ENCODE peak calls at places on chromosomes 5 and 9, in six cellular contexts. F is foreskin fibroblast, Q is BE2C, X is progenitor cell of endocrine pancreas, C is astrocyte of the spinal cord, S is lower leg skin. L is an unnamed sample.

GRCh38 chr5:96669919-96670318 is 7.7 kb downstream of the CAST start:
- DNase-seq in X (no peak), S (no peak), C (no peak), F (no peak), Q (no peak), L (no peak)

GRCh38 chr5:135944967-135945560 is 9.7 kb downstream of the LECT2 start:
- DNase-seq in X (peak), C (peak), S (peak), F (peak), Q (peak), L (peak)

GRCh38 chr9:134503301-134504105 is 138.1 kb upstream of the COL5A1 start:
- DNase-seq in F (no peak), S (no peak), Q (no peak), X (no peak), C (no peak), L (no peak)

GRCh38 chr9:89455356-89455824 is 42.5 kb downstream of the SEMA4D start:
- DNase-seq in X (no peak), Q (no peak), C (no peak), F (no peak), S (no peak), L (no peak)

GRCh38 chr5:82364497-82364896 is 86.3 kb upstream of the RPS23 start:
- DNase-seq in Q (peak), X (no peak), S (no peak), C (peak), F (peak), L (no peak)

GRCh38 chr5:81425569-81425968 is 31.6 kb upstream of the ACOT12 start:
- DNase-seq in F (no peak), Q (no peak), S (no peak), C (peak), X (no peak), L (no peak)

GRCh38 chr9:127199001-127199791 is 65.4 kb upstream of the GARNL3 start:
- DNase-seq in X (peak), F (peak), C (peak), Q (peak), S (peak), L (peak)

GRCh38 chr5:32462618-32463017 is 18.1 kb upstream of the ZFR start:
- DNase-seq in X (no peak), Q (no peak), F (peak), C (peak), S (no peak), L (no peak)

GRCh38 chr5:54743997-54744788 is 226.6 kb downstream of the SNX18 start:
- DNase-seq in S (peak), X (no peak), F (peak), Q (no peak), C (peak), L (no peak)

GRCh38 chr9:114624656-114625055 is 13.6 kb downstream of the TMEM268 start:
- DNase-seq in X (no peak), Q (no peak), F (no peak), S (no peak), C (no peak), L (no peak)

GRCh38 chr9:23431459-23431858 is 394.6 kb downstream of the ELAVL2 start:
- DNase-seq in X (no peak), F (no peak), C (no peak), Q (no peak), S (no peak), L (no peak)

GRCh38 chr5:144308211-144308610 is 137.5 kb downstream of the KCTD16 start:
- DNase-seq in C (no peak), S (no peak), Q (no peak), X (no peak), F (no peak), L (no peak)

GRCh38 chr5:149392718-149393117 is 13.6 kb upstream of the IL17B start:
- DNase-seq in F (no peak), X (no peak), C (peak), Q (no peak), S (no peak), L (no peak)

GRCh38 chr5:73985145-73985544 is 359.1 kb downstream of the ARHGEF28 start:
- DNase-seq in F (no peak), C (peak), Q (peak), X (no peak), S (no peak), L (no peak)

GRCh38 chr5:91562922-91563321 is 179.8 kb upstream of the ARRDC3 start:
- DNase-seq in S (no peak), C (no peak), Q (no peak), F (no peak), X (no peak), L (no peak)

GRCh38 chr5:78779262-78779661 is 130.7 kb upstream of the LHFPL2 start:
- DNase-seq in X (no peak), C (no peak), S (no peak), F (no peak), Q (no peak), L (no peak)

GRCh38 chr5:31911291-31912265 is 262.5 kb downstream of the GOLPH3 start:
- DNase-seq in X (no peak), C (peak), S (no peak), Q (no peak), F (no peak), L (no peak)

GRCh38 chr5:150487199-150488061 is 20.5 kb upstream of the NDST1 start:
- DNase-seq in S (no peak), C (no peak), Q (peak), F (peak), X (no peak), L (no peak)

GRCh38 chr9:137971477-137972138 is 94.0 kb downstream of the CACNA1B start:
- DNase-seq in S (no peak), Q (no peak), F (no peak), C (no peak), X (no peak), L (no peak)

GRCh38 chr5:158700231-158700996 is 399.3 kb downstream of the EBF1 start:
- DNase-seq in Q (no peak), X (no peak), F (peak), S (no peak), C (no peak), L (no peak)

GRCh38 chr9:68947015-68947414 is 66.9 kb downstream of the PRKACG start:
- DNase-seq in C (no peak), F (no peak), Q (no peak), S (no peak), X (no peak), L (no peak)

GRCh38 chr5:55903121-55903701 is 52.1 kb downstream of the IL31RA start:
- DNase-seq in C (peak), X (no peak), Q (no peak), F (no peak), S (peak), L (no peak)

GRCh38 chr9:107044872-107045271 is 181.9 kb downstream of the ZNF462 start:
- DNase-seq in Q (peak), F (no peak), X (no peak), S (no peak), C (no peak), L (peak)

GRCh38 chr9:84512493-84512892 is 157.0 kb upstream of the NTRK2 start:
- DNase-seq in S (no peak), F (no peak), C (no peak), X (no peak), Q (no peak), L (no peak)

GRCh38 chr9:133970581-133970900 is 21.6 kb downstream of the VAV2 start:
- DNase-seq in C (no peak), S (no peak), F (no peak), Q (peak), X (no peak), L (peak)

GRCh38 chr5:33313150-33313549 is 127.6 kb upstream of the TARS1 start:
- DNase-seq in F (peak), Q (no peak), S (peak), X (no peak), C (peak), L (no peak)

GRCh38 chr9:116155700-116156045 is 2.1 kb downstream of the PAPPA start:
- DNase-seq in F (no peak), S (no peak), X (no peak), C (peak), Q (no peak), L (no peak)

GRCh38 chr5:158559066-158559465 is 540.6 kb downstream of the EBF1 start:
- DNase-seq in F (no peak), S (no peak), X (no peak), C (no peak), Q (no peak), L (no peak)

GRCh38 chr5:73132759-73133158 is 12.4 kb downstream of the TMEM171 start:
- DNase-seq in S (no peak), X (no peak), C (no peak), F (no peak), Q (no peak), L (no peak)

GRCh38 chr5:180815241-180816031 is 12.8 kb upstream of the MGAT1 start:
- DNase-seq in F (no peak), S (no peak), C (no peak), Q (no peak), X (no peak), L (no peak)

GRCh38 chr5:180810210-180811011 is 7.8 kb upstream of the MGAT1 start:
- DNase-seq in F (peak), C (peak), X (peak), S (peak), Q (peak), L (peak)

GRCh38 chr5:180811012-180811622 is 8.5 kb upstream of the MGAT1 start:
- DNase-seq in F (no peak), X (no peak), S (no peak), C (no peak), Q (no peak), L (no peak)

GRCh38 chr5:180811623-180812119 is 9.1 kb upstream of the MGAT1 start:
- DNase-seq in S (no peak), Q (no peak), C (no peak), X (no peak), F (no peak), L (no peak)

DNA sequence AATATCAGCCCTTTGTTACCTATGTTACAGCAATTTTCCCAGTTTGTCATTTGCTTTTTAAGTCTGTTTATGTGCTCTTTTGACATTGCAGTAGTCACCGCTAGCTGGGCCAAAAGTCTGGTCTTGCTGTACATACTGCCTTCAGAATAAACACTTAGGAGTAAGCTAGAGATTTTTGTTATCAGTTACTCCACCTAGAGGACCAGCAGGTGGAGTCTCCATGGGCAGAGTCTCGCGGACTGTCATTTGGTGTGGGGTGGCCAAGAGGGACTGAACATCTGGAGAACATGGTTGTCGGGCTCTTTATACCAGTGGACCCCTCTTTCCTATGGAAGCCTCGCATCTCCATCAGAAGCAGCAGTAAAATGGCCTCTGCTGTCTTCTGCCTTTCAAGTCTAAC is 10.8 kb upstream of the MGAT1 start:
- DNase-seq in S (no peak), C (no peak), X (no peak), F (no peak), Q (no peak), L (no peak)
- TF ChIP-seq CTCF in S (no peak), C (no peak), X (no peak), F (no peak), Q (peak), L (no peak)

GRCh38 chr9:92808726-92809451 is 44.3 kb upstream of the BICD2 start:
- DNase-seq in C (peak), S (no peak), F (peak), Q (peak), X (peak), L (peak)
- TF ChIP-seq CTCF in C (peak), S (no peak), F (peak), Q (peak), X (peak), L (peak)

GRCh38 chr5:103295871-103296270 is 37.3 kb downstream of the MACIR start:
- DNase-seq in X (no peak), F (no peak), C (no peak), Q (peak), S (no peak), L (no peak)
- TF ChIP-seq CTCF in X (no peak), F (no peak), C (no peak), Q (peak), S (no peak), L (no peak)

GRCh38 chr5:142141463-142141862 is 32.9 kb downstream of the NDFIP1 start:
- DNase-seq in Q (no peak), F (no peak), C (no peak), S (no peak), X (no peak), L (no peak)
- TF ChIP-seq CTCF in Q (peak), F (no peak), C (no peak), S (no peak), X (no peak), L (no peak)

L was measured in glutamatergic neuron.